ENCODE peak calls at places on chromosomes 12 and 14, in five cellular contexts. V, I, A, U and T are unnamed samples.

GRCh38 chr12:83106873-83107272 is 420.2 kb downstream of the TMTC2 start:
- DNase-seq in I (no peak), A (no peak), V (no peak), U (no peak), T (no peak)

GRCh38 chr12:62533087-62533754 is 66.6 kb downstream of the MON2 start:
- DNase-seq in V (no peak), A (no peak), U (no peak), I (no peak), T (no peak)

GRCh38 chr12:110370732-110371141 is 32.8 kb downstream of the ANAPC7 start:
- DNase-seq in A (no peak), V (no peak), U (no peak), I (no peak), T (no peak)

GRCh38 chr12:45989277-45989856 is 1.0 kb downstream of the SCAF11 start:
- DNase-seq in I (no peak), A (peak), V (no peak), U (no peak), T (no peak)

GRCh38 chr12:108918206-108918605 is 38.3 kb downstream of the DAO start:
- DNase-seq in V (no peak), U (no peak), I (no peak), A (no peak), T (no peak)

GRCh38 chr12:6295187-6295811 is 15.2 kb upstream of the PLEKHG6 start:
- DNase-seq in U (no peak), V (no peak), I (no peak), A (peak), T (no peak)

GRCh38 chr12:93794738-93795137 is 117.6 kb downstream of the CRADD start:
- DNase-seq in V (no peak), U (no peak), A (no peak), I (no peak), T (no peak)

GRCh38 chr14:86296173-86296572 is 766.2 kb downstream of the FLRT2 start:
- DNase-seq in U (peak), I (no peak), V (no peak), A (no peak), T (no peak)

GRCh38 chr14:25381498-25381897 is 331.6 kb upstream of the STXBP6 start:
- DNase-seq in V (no peak), I (no peak), A (no peak), U (no peak), T (no peak)

GRCh38 chr12:120758798-120759590 is 33.4 kb downstream of the ACADS start:
- DNase-seq in V (no peak), U (no peak), A (no peak), I (no peak), T (no peak)

GRCh38 chr12:9687228-9687627 is 17.7 kb downstream of the CLEC2D start:
- DNase-seq in V (no peak), I (no peak), A (peak), U (no peak), T (no peak)

GRCh38 chr12:5904969-5905368 is 40.1 kb downstream of the ANO2 start:
- DNase-seq in A (no peak), I (no peak), V (no peak), U (no peak), T (no peak)